ENCODE peak calls at places on chromosomes 5 and 9, in eight cellular contexts. One of them, this sample, is unnamed.

GRCh38 chr9:105608685-105609598 is 51.0 kb downstream of the FKTN start:
- DNase-seq in heart left ventricle: no peak
- DNase-seq in H1: no peak
- DNase-seq in dorsolateral prefrontal cortex: no peak
- DNase-seq in HFF-Myc: peak
- DNase-seq in HepG2: peak
- DNase-seq in brain microvascular endothelial cell: peak
- DNase-seq in fibroblast of lung: peak
- DNase-seq in this sample: peak

GRCh38 chr9:34457266-34458012 is 931 bp downstream of the FAM219A start:
- DNase-seq in heart left ventricle: peak
- DNase-seq in H1: peak
- DNase-seq in dorsolateral prefrontal cortex: peak
- DNase-seq in HFF-Myc: no peak
- DNase-seq in HepG2: no peak
- DNase-seq in brain microvascular endothelial cell: peak
- DNase-seq in fibroblast of lung: peak
- DNase-seq in this sample: peak

GRCh38 chr5:8839361-8840055 is 706.4 kb downstream of the SEMA5A start:
- DNase-seq in heart left ventricle: no peak
- DNase-seq in H1: no peak
- DNase-seq in dorsolateral prefrontal cortex: peak
- DNase-seq in HFF-Myc: no peak
- DNase-seq in HepG2: no peak
- DNase-seq in brain microvascular endothelial cell: no peak
- DNase-seq in fibroblast of lung: no peak
- DNase-seq in this sample: no peak

GRCh38 chr9:5442400-5443011 is 4.8 kb upstream of the PLGRKT start:
- DNase-seq in heart left ventricle: no peak
- DNase-seq in H1: peak
- DNase-seq in dorsolateral prefrontal cortex: peak
- DNase-seq in HFF-Myc: peak
- DNase-seq in HepG2: peak
- DNase-seq in brain microvascular endothelial cell: peak
- DNase-seq in fibroblast of lung: peak
- DNase-seq in this sample: peak

GRCh38 chr9:76486151-76486550 is 27.2 kb downstream of the GCNT1 start:
- DNase-seq in heart left ventricle: no peak
- DNase-seq in H1: no peak
- DNase-seq in dorsolateral prefrontal cortex: no peak
- DNase-seq in HFF-Myc: no peak
- DNase-seq in HepG2: no peak
- DNase-seq in brain microvascular endothelial cell: no peak
- DNase-seq in fibroblast of lung: no peak
- DNase-seq in this sample: no peak

GRCh38 chr9:124660341-124660801 is 110.7 kb downstream of the NR6A1 start:
- DNase-seq in heart left ventricle: no peak
- DNase-seq in H1: no peak
- DNase-seq in dorsolateral prefrontal cortex: peak
- DNase-seq in HFF-Myc: peak
- DNase-seq in HepG2: peak
- DNase-seq in brain microvascular endothelial cell: peak
- DNase-seq in fibroblast of lung: peak
- DNase-seq in this sample: peak

GRCh38 chr5:158951461-158951860 is 148.3 kb downstream of the EBF1 start:
- DNase-seq in heart left ventricle: no peak
- DNase-seq in H1: no peak
- DNase-seq in dorsolateral prefrontal cortex: no peak
- DNase-seq in HFF-Myc: no peak
- DNase-seq in HepG2: no peak
- DNase-seq in brain microvascular endothelial cell: no peak
- DNase-seq in fibroblast of lung: no peak
- DNase-seq in this sample: no peak

GRCh38 chr9:134365791-134366222 is 39.6 kb downstream of the RXRA start:
- DNase-seq in heart left ventricle: peak
- DNase-seq in H1: no peak
- DNase-seq in dorsolateral prefrontal cortex: no peak
- DNase-seq in HFF-Myc: peak
- DNase-seq in HepG2: no peak
- DNase-seq in brain microvascular endothelial cell: no peak
- DNase-seq in fibroblast of lung: peak
- DNase-seq in this sample: peak

GRCh38 chr9:107142896-107143603 is 140.0 kb upstream of the RAD23B start:
- DNase-seq in heart left ventricle: no peak
- DNase-seq in H1: no peak
- DNase-seq in dorsolateral prefrontal cortex: no peak
- DNase-seq in HFF-Myc: no peak
- DNase-seq in HepG2: no peak
- DNase-seq in brain microvascular endothelial cell: no peak
- DNase-seq in fibroblast of lung: peak
- DNase-seq in this sample: peak

DNA sequence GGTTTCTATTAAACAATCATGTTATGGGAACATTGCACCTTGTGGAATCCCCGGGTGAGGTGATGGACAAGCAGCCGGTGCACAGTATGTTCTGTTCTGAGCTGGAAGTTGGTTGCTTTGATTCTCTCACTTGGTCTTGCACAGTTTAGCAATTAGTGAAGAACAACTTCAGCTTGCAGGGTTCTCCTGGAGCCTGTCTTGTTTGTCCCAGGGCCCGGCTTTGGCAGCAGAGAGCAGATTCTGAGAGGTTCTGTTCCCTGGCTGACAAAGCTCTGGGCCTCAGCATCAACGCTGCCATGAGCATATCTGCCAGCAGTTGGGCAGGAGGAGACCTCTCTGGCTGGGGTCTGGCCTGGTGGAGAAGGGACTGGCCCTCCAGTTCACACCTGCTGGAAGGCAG is 16.9 kb downstream of the GADD45G start:
- DNase-seq in heart left ventricle: no peak
- DNase-seq in H1: no peak
- DNase-seq in dorsolateral prefrontal cortex: peak
- DNase-seq in HFF-Myc: no peak
- DNase-seq in HepG2: no peak
- DNase-seq in brain microvascular endothelial cell: no peak
- DNase-seq in fibroblast of lung: no peak
- DNase-seq in this sample: no peak
- TF ChIP-seq CTCF in heart left ventricle: no peak
- TF ChIP-seq CTCF in H1: no peak
- TF ChIP-seq CTCF in dorsolateral prefrontal cortex: no peak
- TF ChIP-seq CTCF in HFF-Myc: no peak
- TF ChIP-seq CTCF in HepG2: no peak
- TF ChIP-seq CTCF in brain microvascular endothelial cell: no peak
- TF ChIP-seq CTCF in fibroblast of lung: no peak
- TF ChIP-seq CTCF in this sample: no peak

GRCh38 chr5:16180789-16181082 is 1.1 kb upstream of the MARCHF11 start:
- DNase-seq in heart left ventricle: no peak
- DNase-seq in H1: no peak
- DNase-seq in dorsolateral prefrontal cortex: no peak
- DNase-seq in HFF-Myc: no peak
- DNase-seq in HepG2: no peak
- DNase-seq in brain microvascular endothelial cell: no peak
- DNase-seq in fibroblast of lung: no peak
- DNase-seq in this sample: no peak
- H3K4me3 ChIP-seq in heart left ventricle: no peak
- H3K4me3 ChIP-seq in H1: no peak
- H3K4me3 ChIP-seq in dorsolateral prefrontal cortex: no peak
- H3K4me3 ChIP-seq in HFF-Myc: no peak
- H3K4me3 ChIP-seq in HepG2: no peak
- H3K4me3 ChIP-seq in brain microvascular endothelial cell: no peak
- H3K4me3 ChIP-seq in fibroblast of lung: no peak
- H3K4me3 ChIP-seq in this sample: no peak

DNA sequence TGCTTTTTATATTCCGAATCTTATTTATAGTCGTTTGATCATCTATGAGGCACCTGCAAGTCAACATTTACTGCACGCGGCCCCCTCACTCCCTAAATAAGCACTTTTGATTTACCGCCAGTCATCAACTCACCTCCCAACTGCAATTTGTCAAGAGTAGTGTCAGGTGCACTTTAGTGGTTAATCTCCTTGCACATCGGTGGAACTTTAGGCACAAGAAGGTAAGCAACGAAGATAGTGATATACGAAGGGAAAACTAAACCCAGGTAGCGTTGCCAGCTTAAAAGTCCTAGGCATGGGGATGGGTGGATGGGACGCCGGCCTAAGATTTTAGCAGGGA is 513 bp upstream of the RNF180 start:
- DNase-seq in heart left ventricle: no peak
- DNase-seq in H1: no peak
- DNase-seq in dorsolateral prefrontal cortex: no peak
- DNase-seq in HFF-Myc: no peak
- DNase-seq in HepG2: no peak
- DNase-seq in brain microvascular endothelial cell: no peak
- DNase-seq in fibroblast of lung: no peak
- DNase-seq in this sample: no peak
- TF ChIP-seq CTCF in heart left ventricle: no peak
- TF ChIP-seq CTCF in H1: no peak
- TF ChIP-seq CTCF in dorsolateral prefrontal cortex: no peak
- TF ChIP-seq CTCF in HFF-Myc: no peak
- TF ChIP-seq CTCF in HepG2: no peak
- TF ChIP-seq CTCF in brain microvascular endothelial cell: no peak
- TF ChIP-seq CTCF in fibroblast of lung: no peak
- TF ChIP-seq CTCF in this sample: no peak

DNA sequence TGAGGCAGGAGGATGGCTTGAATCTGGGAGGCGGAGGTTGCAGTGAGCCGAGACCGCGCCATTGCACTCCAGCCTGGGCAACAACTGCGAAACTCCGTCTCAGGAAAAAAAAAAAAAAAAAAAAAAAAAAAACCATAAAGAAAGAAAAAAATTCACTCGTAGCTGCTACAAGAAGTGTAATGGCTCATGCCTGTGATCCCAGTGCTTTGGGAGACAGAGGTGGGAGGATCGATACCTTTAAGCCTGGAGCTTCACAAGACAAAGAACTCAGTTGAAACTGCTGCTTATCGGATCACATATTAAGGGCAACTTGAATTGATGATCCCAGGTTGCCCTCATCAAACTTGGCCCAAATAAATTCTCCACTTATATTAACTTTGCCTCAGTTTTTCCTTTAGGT is 1.0 kb upstream of the ZCCHC7 start:
- DNase-seq in heart left ventricle: no peak
- DNase-seq in H1: no peak
- DNase-seq in dorsolateral prefrontal cortex: no peak
- DNase-seq in HFF-Myc: no peak
- DNase-seq in HepG2: no peak
- DNase-seq in brain microvascular endothelial cell: no peak
- DNase-seq in fibroblast of lung: no peak
- DNase-seq in this sample: no peak
- H3K4me3 ChIP-seq in heart left ventricle: peak
- H3K4me3 ChIP-seq in H1: no peak
- H3K4me3 ChIP-seq in dorsolateral prefrontal cortex: peak
- H3K4me3 ChIP-seq in HFF-Myc: no peak
- H3K4me3 ChIP-seq in HepG2: no peak
- H3K4me3 ChIP-seq in brain microvascular endothelial cell: no peak
- H3K4me3 ChIP-seq in fibroblast of lung: peak
- H3K4me3 ChIP-seq in this sample: no peak

GRCh38 chr9:131020862-131021261 is 11.9 kb downstream of the LAMC3 start:
- DNase-seq in heart left ventricle: no peak
- DNase-seq in H1: no peak
- DNase-seq in dorsolateral prefrontal cortex: no peak
- DNase-seq in HFF-Myc: no peak
- DNase-seq in HepG2: no peak
- DNase-seq in brain microvascular endothelial cell: no peak
- DNase-seq in fibroblast of lung: no peak
- DNase-seq in this sample: no peak

GRCh38 chr9:131020388-131020787 is 11.4 kb downstream of the LAMC3 start:
- DNase-seq in heart left ventricle: no peak
- DNase-seq in H1: no peak
- DNase-seq in dorsolateral prefrontal cortex: no peak
- DNase-seq in HFF-Myc: no peak
- DNase-seq in HepG2: no peak
- DNase-seq in brain microvascular endothelial cell: peak
- DNase-seq in fibroblast of lung: peak
- DNase-seq in this sample: peak

GRCh38 chr9:131019387-131020239 is 10.6 kb downstream of the LAMC3 start:
- DNase-seq in heart left ventricle: peak
- DNase-seq in H1: no peak
- DNase-seq in dorsolateral prefrontal cortex: peak
- DNase-seq in HFF-Myc: peak
- DNase-seq in HepG2: no peak
- DNase-seq in brain microvascular endothelial cell: no peak
- DNase-seq in fibroblast of lung: peak
- DNase-seq in this sample: peak

GRCh38 chr9:131017067-131017466 is 8.1 kb downstream of the LAMC3 start:
- DNase-seq in heart left ventricle: peak
- DNase-seq in H1: no peak
- DNase-seq in dorsolateral prefrontal cortex: no peak
- DNase-seq in HFF-Myc: no peak
- DNase-seq in HepG2: no peak
- DNase-seq in brain microvascular endothelial cell: no peak
- DNase-seq in fibroblast of lung: no peak
- DNase-seq in this sample: no peak

GRCh38 chr9:131018621-131019020 is 9.6 kb downstream of the LAMC3 start:
- DNase-seq in heart left ventricle: peak
- DNase-seq in H1: no peak
- DNase-seq in dorsolateral prefrontal cortex: no peak
- DNase-seq in HFF-Myc: no peak
- DNase-seq in HepG2: peak
- DNase-seq in brain microvascular endothelial cell: no peak
- DNase-seq in fibroblast of lung: no peak
- DNase-seq in this sample: no peak
- TF ChIP-seq CTCF in heart left ventricle: no peak
- TF ChIP-seq CTCF in H1: peak
- TF ChIP-seq CTCF in dorsolateral prefrontal cortex: no peak
- TF ChIP-seq CTCF in HFF-Myc: peak
- TF ChIP-seq CTCF in HepG2: peak
- TF ChIP-seq CTCF in brain microvascular endothelial cell: peak
- TF ChIP-seq CTCF in fibroblast of lung: peak
- TF ChIP-seq CTCF in this sample: peak

DNA sequence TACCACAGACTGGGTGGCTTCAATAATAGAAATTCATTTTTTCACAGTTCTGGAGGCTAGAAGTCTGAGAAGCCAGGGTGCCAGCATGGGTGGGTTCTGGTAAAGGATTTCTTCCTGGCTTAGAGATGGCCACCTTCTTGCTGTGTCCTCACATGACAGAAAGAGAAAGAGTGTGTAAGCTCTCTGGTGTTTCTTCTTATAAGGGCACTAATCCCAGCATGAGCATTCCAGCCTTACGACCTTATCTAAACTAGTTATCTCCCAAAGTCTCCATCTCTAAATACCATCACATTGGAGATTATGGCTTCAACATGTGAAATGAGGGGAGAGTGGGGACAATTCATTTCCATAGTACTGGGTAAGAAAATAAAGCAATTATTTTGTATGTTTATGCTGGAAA is 226.5 kb upstream of the TUSC1 start:
- DNase-seq in heart left ventricle: no peak
- DNase-seq in H1: no peak
- DNase-seq in dorsolateral prefrontal cortex: no peak
- DNase-seq in HFF-Myc: no peak
- DNase-seq in HepG2: no peak
- DNase-seq in brain microvascular endothelial cell: no peak
- DNase-seq in fibroblast of lung: no peak
- DNase-seq in this sample: no peak
- H3K4me3 ChIP-seq in heart left ventricle: no peak
- H3K4me3 ChIP-seq in H1: no peak
- H3K4me3 ChIP-seq in dorsolateral prefrontal cortex: no peak
- H3K4me3 ChIP-seq in HFF-Myc: no peak
- H3K4me3 ChIP-seq in HepG2: no peak
- H3K4me3 ChIP-seq in brain microvascular endothelial cell: no peak
- H3K4me3 ChIP-seq in fibroblast of lung: no peak
- H3K4me3 ChIP-seq in this sample: no peak

DNA sequence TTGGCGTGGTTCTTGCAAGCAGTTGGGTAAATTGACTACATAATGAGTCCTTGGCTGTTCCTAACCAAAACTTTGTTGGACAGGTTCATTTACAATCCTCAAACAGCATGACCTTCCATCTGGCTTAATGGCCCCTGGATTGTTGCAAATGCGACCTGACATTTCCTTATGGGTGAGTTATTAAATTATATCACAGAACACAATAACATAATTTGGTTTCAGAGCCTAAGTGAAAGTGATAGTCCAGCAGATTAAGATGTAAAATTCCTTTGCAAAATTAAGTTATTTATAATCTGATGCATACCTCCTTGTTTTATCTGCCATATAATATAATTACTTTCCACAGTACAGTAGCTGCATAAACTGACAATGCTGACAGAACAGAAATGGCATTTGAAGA is 224.4 kb downstream of the TUSC1 start:
- DNase-seq in heart left ventricle: no peak
- DNase-seq in H1: no peak
- DNase-seq in dorsolateral prefrontal cortex: no peak
- DNase-seq in HFF-Myc: no peak
- DNase-seq in HepG2: no peak
- DNase-seq in brain microvascular endothelial cell: no peak
- DNase-seq in fibroblast of lung: no peak
- DNase-seq in this sample: no peak
- TF ChIP-seq CTCF in heart left ventricle: no peak
- TF ChIP-seq CTCF in H1: no peak
- TF ChIP-seq CTCF in dorsolateral prefrontal cortex: no peak
- TF ChIP-seq CTCF in HFF-Myc: no peak
- TF ChIP-seq CTCF in HepG2: no peak
- TF ChIP-seq CTCF in brain microvascular endothelial cell: no peak
- TF ChIP-seq CTCF in fibroblast of lung: no peak
- TF ChIP-seq CTCF in this sample: no peak

This sample was measured in fibroblast of mammary gland.